ENCODE peak calls at places on chromosomes 11 and 22, in four cellular contexts. L is H9, I is foreskin keratinocyte, Q is SJSA1. T is an unnamed sample. For H3K27me3, the result is how much of the 10 kb centered on the place peaks cover.

GRCh38 chr22:50089231-50090140 is at the start of gene MOV10L1:
- DNase-seq in L (peak), I (no peak), Q (no peak), T (peak)

GRCh38 chr22:21961886-21962654 is 9.4 kb upstream of the PPM1F start:
- DNase-seq in I (no peak), L (no peak), Q (no peak), T (no peak)

GRCh38 chr11:31817621-31818493 is 6.7 kb upstream of the PAX6 start:
- DNase-seq in Q (no peak), I (no peak), L (peak), T (peak)

GRCh38 chr11:115193931-115194797 is 310.1 kb downstream of the CADM1 start:
- DNase-seq in L (no peak), Q (no peak), I (no peak), T (no peak)

GRCh38 chr11:279966-280761 is 2.0 kb downstream of the NLRP6 start:
- DNase-seq in L (no peak), Q (no peak), I (no peak), T (peak)

GRCh38 chr11:131136476-131136875 is 220.2 kb upstream of the SNX19 start:
- DNase-seq in I (peak), Q (no peak), L (no peak), T (no peak)

GRCh38 chr11:84117394-84117793 is 831.2 kb upstream of the CCDC90B start:
- DNase-seq in L (no peak), I (no peak), Q (no peak), T (no peak)

GRCh38 chr11:62547691-62548281 is 1.2 kb upstream of the AHNAK start:
- DNase-seq in I (peak), L (no peak), Q (no peak), T (peak)

GRCh38 chr11:97738751-97739150 is 1282.0 kb upstream of the CNTN5 start:
- DNase-seq in L (no peak), I (no peak), Q (no peak), T (no peak)

DNA sequence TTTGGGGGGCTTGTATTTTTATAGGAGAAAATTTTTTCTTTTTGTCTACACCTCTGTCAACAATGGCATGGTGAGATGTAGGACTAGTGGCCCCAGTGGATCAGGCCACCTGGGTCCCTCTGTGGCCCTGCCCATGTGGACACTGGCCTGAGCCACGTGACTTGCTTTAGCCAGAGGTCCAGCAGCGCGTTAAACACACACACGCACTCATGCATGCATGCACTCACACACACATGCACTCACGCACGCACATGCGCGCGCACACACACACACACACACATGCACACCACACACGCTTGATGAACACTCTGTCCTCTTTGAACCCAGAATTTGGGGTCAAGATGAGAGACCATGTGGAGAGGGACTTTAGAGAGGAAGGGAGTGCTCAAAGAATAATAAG is 59.4 kb upstream of the NUP50 start:
- DNase-seq in L (no peak), Q (no peak), I (no peak), T (no peak)
- H3K27me3 ChIP-seq in L (under half), Q (under half), I (under half), T (under half)

DNA sequence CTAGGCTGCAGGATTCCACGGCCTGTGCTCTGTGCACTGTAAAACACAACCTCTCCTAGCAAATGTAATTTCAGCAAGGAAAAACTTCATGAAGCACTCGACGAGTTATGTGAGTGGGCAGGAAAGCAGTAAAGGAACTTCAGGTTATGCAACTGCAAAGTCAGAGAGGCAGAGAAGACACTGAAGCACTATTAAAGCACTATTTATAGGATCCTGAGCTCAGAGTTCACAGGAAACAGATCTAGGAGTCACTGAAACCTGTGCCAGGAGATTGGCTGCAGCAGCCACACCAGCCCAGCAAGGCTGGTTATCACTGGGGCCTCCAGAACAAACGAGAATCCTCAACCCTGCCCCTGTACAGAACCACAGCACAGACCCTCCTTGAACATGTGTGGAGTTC is 2.5 kb downstream of the SMIM35 start:
- DNase-seq in L (no peak), Q (no peak), I (no peak), T (no peak)
- H3K27me3 ChIP-seq in L (under half), Q (under half), I (under half), T (under half)

GRCh38 chr22:37378642-37379058 is 48.6 kb downstream of the ELFN2 start:
- DNase-seq in Q (no peak), L (no peak), I (no peak), T (no peak)
- H3K27me3 ChIP-seq in Q (half or more), L (under half), I (half or more), T (under half)

GRCh38 chr11:113952588-113952987 is 22.3 kb upstream of the HTR3A start:
- DNase-seq in Q (no peak), L (no peak), I (no peak), T (no peak)

GRCh38 chr11:113954235-113954634 is 20.7 kb upstream of the HTR3A start:
- DNase-seq in L (no peak), I (no peak), Q (no peak), T (no peak)

GRCh38 chr11:113952070-113952469 is 22.8 kb upstream of the HTR3A start:
- DNase-seq in I (no peak), L (no peak), Q (no peak), T (no peak)

GRCh38 chr11:113949891-113950290 is 25.0 kb upstream of the HTR3A start:
- DNase-seq in L (no peak), Q (no peak), I (no peak), T (no peak)

GRCh38 chr11:113951487-113951886 is 23.4 kb upstream of the HTR3A start:
- DNase-seq in L (peak), Q (no peak), I (no peak), T (no peak)
- H3K27me3 ChIP-seq in L (under half), Q (under half), I (under half), T (under half)

GRCh38 chr22:39800790-39801540 is 92.6 kb downstream of the ENTHD1 start:
- DNase-seq in L (no peak), I (no peak), Q (no peak), T (no peak)
- H3K27me3 ChIP-seq in L (under half), I (under half), Q (under half), T (under half)

GRCh38 chr11:2717561-2717960 is 17.8 kb upstream of the KCNQ1OT1 start:
- DNase-seq in Q (no peak), I (no peak), L (no peak), T (no peak)

GRCh38 chr11:2716376-2717095 is 16.7 kb upstream of the KCNQ1OT1 start:
- DNase-seq in I (no peak), Q (no peak), L (no peak), T (no peak)

GRCh38 chr11:2714871-2715270 is 15.1 kb upstream of the KCNQ1OT1 start:
- DNase-seq in Q (no peak), I (no peak), L (no peak), T (no peak)

GRCh38 chr11:2714463-2714800 is 14.6 kb upstream of the KCNQ1OT1 start:
- DNase-seq in L (no peak), I (no peak), Q (no peak), T (no peak)

GRCh38 chr11:2715716-2716350 is 16.0 kb upstream of the KCNQ1OT1 start:
- DNase-seq in I (no peak), L (no peak), Q (no peak), T (no peak)
- H3K27me3 ChIP-seq in I (under half), L (under half), Q (under half), T (half or more)

GRCh38 chr11:33881651-33882279 is 10.1 kb downstream of the LMO2 start:
- DNase-seq in I (no peak), L (no peak), Q (no peak), T (no peak)

GRCh38 chr11:33875621-33876294 is 16.1 kb downstream of the LMO2 start:
- DNase-seq in Q (no peak), L (no peak), I (no peak), T (no peak)

GRCh38 chr11:33874910-33875490 is 16.9 kb downstream of the LMO2 start:
- DNase-seq in Q (no peak), I (no peak), L (no peak), T (no peak)

DNA sequence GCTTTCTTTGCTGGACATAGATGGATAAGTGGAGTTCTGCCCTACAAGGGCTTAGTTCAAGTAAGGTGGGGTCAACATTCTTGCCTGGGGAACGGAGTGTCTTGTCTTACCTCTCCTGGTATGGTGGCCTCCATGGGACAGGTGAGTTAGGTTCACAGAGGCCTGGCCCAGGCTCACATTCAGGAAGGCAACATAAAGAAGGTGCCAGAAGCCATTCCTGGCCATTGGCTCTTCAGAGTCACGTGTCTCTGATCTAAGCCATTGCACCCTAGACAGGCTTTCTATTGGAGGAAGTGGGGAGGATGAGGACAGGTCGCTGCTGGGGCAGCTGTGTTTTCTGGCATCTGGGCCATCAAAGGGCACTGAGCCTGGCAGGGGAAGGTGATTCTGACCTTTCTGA is 14.8 kb downstream of the LMO2 start:
- DNase-seq in I (no peak), Q (no peak), L (no peak), T (no peak)
- H3K27me3 ChIP-seq in I (half or more), Q (under half), L (under half), T (under half)

GRCh38 chr22:37910863-37911262 is 4.8 kb downstream of the MICALL1 start:
- DNase-seq in L (no peak), I (no peak), Q (no peak), T (no peak)

GRCh38 chr22:37911273-37911672 is 5.2 kb downstream of the MICALL1 start:
- DNase-seq in Q (no peak), I (no peak), L (no peak), T (no peak)

GRCh38 chr22:37911697-37912096 is 5.6 kb downstream of the MICALL1 start:
- DNase-seq in L (no peak), Q (no peak), I (no peak), T (no peak)

GRCh38 chr22:37912171-37912570 is 6.1 kb downstream of the MICALL1 start:
- DNase-seq in L (no peak), Q (no peak), I (no peak), T (no peak)

GRCh38 chr22:37909756-37910155 is 3.7 kb downstream of the MICALL1 start:
- DNase-seq in Q (no peak), I (no peak), L (no peak), T (no peak)
- H3K27me3 ChIP-seq in Q (under half), I (under half), L (under half), T (under half)

GRCh38 chr11:118152020-118152551 is 537 bp downstream of the SCN4B start:
- DNase-seq in Q (no peak), L (peak), I (no peak), T (peak)

GRCh38 chr11:118155781-118156530 is 3.3 kb upstream of the SCN4B start:
- DNase-seq in L (no peak), Q (no peak), I (no peak), T (peak)

GRCh38 chr11:118152552-118153471 is at the start of gene SCN4B:
- DNase-seq in L (peak), I (no peak), Q (no peak), T (peak)

GRCh38 chr11:118153516-118153915 is 893 bp upstream of the SCN4B start:
- DNase-seq in L (peak), Q (no peak), I (no peak), T (peak)

GRCh38 chr11:118153976-118154375 is 1.4 kb upstream of the SCN4B start:
- DNase-seq in Q (no peak), I (no peak), L (no peak), T (no peak)
- H3K27me3 ChIP-seq in Q (under half), I (under half), L (half or more), T (half or more)

GRCh38 chr11:1571760-1572199 is 291 bp downstream of the DUSP8 start:
- DNase-seq in Q (no peak), I (no peak), L (no peak), T (no peak)

GRCh38 chr11:1572200-1573076 is at the start of gene DUSP8:
- DNase-seq in Q (peak), L (peak), I (peak), T (peak)

GRCh38 chr11:1570001-1570453 is 2.0 kb downstream of the DUSP8 start:
- DNase-seq in Q (no peak), L (peak), I (no peak), T (peak)

GRCh38 chr11:1570531-1570895 is 1.6 kb downstream of the DUSP8 start:
- DNase-seq in I (no peak), L (no peak), Q (no peak), T (no peak)

DNA sequence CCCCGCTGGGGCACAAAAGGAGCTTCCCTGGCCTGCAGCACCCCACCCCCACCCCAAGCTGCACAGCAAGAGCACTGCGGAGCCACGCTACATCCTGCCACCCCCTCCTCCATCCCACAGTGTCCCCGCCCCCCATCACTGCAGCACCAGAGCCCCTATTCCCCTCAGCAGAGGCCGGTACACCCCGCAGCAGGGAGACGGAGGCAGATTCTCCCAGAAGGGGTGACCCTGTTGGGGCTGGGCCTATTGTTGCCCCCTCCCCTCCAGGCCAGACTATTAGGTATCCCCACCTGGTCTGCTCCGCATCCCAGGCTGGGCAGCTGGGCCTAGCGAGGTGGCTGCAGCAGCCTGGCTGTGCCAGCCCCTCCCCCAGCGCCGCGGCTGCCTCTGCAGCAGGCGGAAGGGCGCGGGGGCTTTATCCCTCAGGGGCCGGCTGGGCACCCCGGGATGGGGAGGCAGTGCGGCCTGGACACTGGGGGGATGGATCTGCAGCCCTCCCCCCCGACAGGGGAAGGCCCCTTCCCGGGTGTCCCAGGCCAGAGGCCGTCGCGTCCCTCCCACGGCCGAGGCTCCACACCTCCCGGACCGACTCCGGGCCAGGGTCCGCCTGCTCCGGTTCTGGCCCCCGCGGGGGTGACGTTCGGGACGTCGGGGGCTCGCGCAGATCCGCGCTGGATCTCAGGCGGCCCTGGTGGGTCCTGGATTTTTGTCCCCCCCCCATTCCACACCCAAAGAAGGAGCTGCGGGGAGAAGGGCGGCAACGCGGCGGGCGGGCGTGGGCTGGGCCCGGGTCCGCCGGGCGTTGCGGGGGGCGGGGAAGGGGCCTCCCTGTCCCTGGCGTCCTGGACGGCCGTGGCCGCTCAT is 943 bp downstream of the DUSP8 start:
- DNase-seq in Q (no peak), I (no peak), L (peak), T (peak)
- H3K27me3 ChIP-seq in Q (under half), I (half or more), L (under half), T (under half)

T was measured in H7.